ENCODE peak calls at places on chromosomes 4 and X, in ten cellular contexts. T is bronchial epithelial cell; J is suprapubic skin; Z is ovary; Y is dorsolateral prefrontal cortex; B is CD4-positive, alpha-beta T cell; H is A673; V is GM12865; L is HL-60; R is lower lobe of right lung. E is an unnamed sample.

GRCh38 chr4:180674629-180675367 is 1568.4 kb upstream of the TENM3 start:
- DNase-seq in J (no peak), T (no peak), H (peak), L (no peak), B (no peak), Y (no peak), V (no peak), R (no peak), Z (no peak), E (no peak)

GRCh38 chr4:24793219-24794005 is 2.0 kb upstream of the SOD3 start:
- DNase-seq in Z (no peak), V (no peak), L (no peak), J (peak), B (no peak), Y (no peak), R (no peak), T (peak), H (no peak), E (no peak)

GRCh38 chrX:134599173-134599914 is 58.9 kb downstream of the PLAC1 start:
- DNase-seq in T (no peak), Y (no peak), H (no peak), R (no peak), J (no peak), L (no peak), V (peak), Z (no peak), B (no peak), E (no peak)

GRCh38 chrX:146921204-146921603 is 106.7 kb upstream of the CXorf51A start:
- DNase-seq in L (no peak), J (no peak), H (no peak), B (no peak), Y (no peak), R (no peak), T (no peak), Z (no peak), V (no peak), E (no peak)

GRCh38 chr4:5037553-5038551 is 13.4 kb upstream of the STK32B start:
- DNase-seq in J (no peak), Z (no peak), V (no peak), Y (no peak), L (no peak), T (peak), B (no peak), H (peak), R (no peak), E (no peak)

GRCh38 chrX:110021180-110022022 is 18.5 kb downstream of the TMEM164 start:
- DNase-seq in H (no peak), T (no peak), B (no peak), V (no peak), L (no peak), J (no peak), R (no peak), Z (peak), Y (no peak), E (no peak)

GRCh38 chr4:27616166-27616565 is 755.5 kb downstream of the STIM2 start:
- DNase-seq in J (no peak), Z (no peak), L (no peak), H (no peak), R (no peak), V (no peak), T (no peak), B (no peak), Y (no peak), E (no peak)

GRCh38 chr4:127601029-127601428 is 31.7 kb upstream of the INTU start:
- DNase-seq in Z (no peak), Y (no peak), B (no peak), R (no peak), L (no peak), H (no peak), V (no peak), J (no peak), T (peak), E (no peak)

GRCh38 chr4:1258457-1258856 is 9.5 kb upstream of the CTBP1 start:
- DNase-seq in T (no peak), B (no peak), Z (no peak), H (no peak), R (no peak), L (no peak), V (no peak), Y (no peak), J (no peak), E (no peak)

GRCh38 chr4:1261107-1261928 is 12.4 kb upstream of the CTBP1 start:
- DNase-seq in R (no peak), L (no peak), Z (no peak), H (no peak), Y (no peak), T (no peak), B (no peak), J (no peak), V (no peak), E (no peak)

GRCh38 chr4:1260418-1261106 is 11.6 kb upstream of the CTBP1 start:
- DNase-seq in T (no peak), H (no peak), J (no peak), L (no peak), B (no peak), V (no peak), Z (no peak), R (no peak), Y (no peak), E (no peak)

GRCh38 chr4:1255699-1256098 is 6.8 kb upstream of the CTBP1 start:
- DNase-seq in R (no peak), Z (no peak), B (no peak), L (no peak), V (no peak), T (no peak), H (no peak), Y (no peak), J (no peak), E (no peak)

DNA sequence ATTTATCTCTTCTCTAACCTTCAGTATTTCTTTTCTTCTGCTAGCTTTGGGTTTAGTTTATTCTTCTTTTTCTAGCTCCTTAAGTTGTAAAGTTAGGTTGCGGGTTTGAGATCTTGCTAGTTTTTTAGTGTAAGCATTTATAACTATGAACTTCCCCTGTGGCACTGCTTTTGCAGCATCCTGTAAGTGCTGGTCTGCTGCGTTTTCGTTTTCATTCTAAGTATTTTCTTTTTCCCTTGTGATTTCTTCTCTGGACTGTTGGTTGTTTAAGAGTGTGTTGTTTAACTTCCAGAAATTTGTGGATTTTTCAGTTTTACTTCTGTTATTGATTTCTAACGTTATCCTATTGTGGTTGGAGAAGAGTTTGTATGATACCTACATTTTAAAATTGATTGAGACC is 11.0 kb upstream of the CTBP1 start:
- DNase-seq in B (no peak), T (no peak), R (no peak), Y (no peak), Z (no peak), V (peak), J (no peak), H (no peak), L (no peak), E (no peak)
- TF ChIP-seq CTCF in B (no peak), T (no peak), R (no peak), Y (no peak), Z (no peak), V (no peak), J (no peak), H (no peak), L (no peak), E (no peak)

GRCh38 chr4:110200673-110201072 is 2.3 kb upstream of the ELOVL6 start:
- DNase-seq in T (no peak), B (no peak), R (no peak), V (no peak), Z (no peak), Y (no peak), J (no peak), L (no peak), H (no peak), E (no peak)

GRCh38 chr4:110198472-110199419 is at the start of gene ELOVL6:
- DNase-seq in T (peak), J (peak), Y (peak), R (peak), L (no peak), H (peak), V (peak), B (peak), Z (peak), E (peak)

GRCh38 chr4:110201502-110201901 is 3.1 kb upstream of the ELOVL6 start:
- DNase-seq in B (no peak), Z (no peak), Y (no peak), J (no peak), V (no peak), L (no peak), T (no peak), R (no peak), H (no peak), E (no peak)

GRCh38 chr4:110197421-110198398 is 705 bp downstream of the ELOVL6 start:
- DNase-seq in H (peak), V (peak), B (peak), Z (peak), R (no peak), T (no peak), J (no peak), L (no peak), Y (peak), E (no peak)

GRCh38 chr4:110202024-110202423 is 3.6 kb upstream of the ELOVL6 start:
- DNase-seq in R (no peak), Z (no peak), T (no peak), H (no peak), L (no peak), V (no peak), Y (no peak), J (no peak), B (no peak), E (no peak)
- TF ChIP-seq CTCF in R (no peak), Z (no peak), T (no peak), H (no peak), L (no peak), V (no peak), Y (no peak), J (no peak), B (no peak), E (no peak)

GRCh38 chrX:49186125-49187027 is at the start of gene PRICKLE3:
- DNase-seq in V (peak), J (peak), Z (peak), B (peak), Y (peak), H (peak), L (no peak), T (peak), R (peak), E (no peak)
- TF ChIP-seq CTCF in V (peak), J (no peak), Z (no peak), B (peak), Y (peak), H (peak), L (no peak), T (peak), R (peak), E (peak)

DNA sequence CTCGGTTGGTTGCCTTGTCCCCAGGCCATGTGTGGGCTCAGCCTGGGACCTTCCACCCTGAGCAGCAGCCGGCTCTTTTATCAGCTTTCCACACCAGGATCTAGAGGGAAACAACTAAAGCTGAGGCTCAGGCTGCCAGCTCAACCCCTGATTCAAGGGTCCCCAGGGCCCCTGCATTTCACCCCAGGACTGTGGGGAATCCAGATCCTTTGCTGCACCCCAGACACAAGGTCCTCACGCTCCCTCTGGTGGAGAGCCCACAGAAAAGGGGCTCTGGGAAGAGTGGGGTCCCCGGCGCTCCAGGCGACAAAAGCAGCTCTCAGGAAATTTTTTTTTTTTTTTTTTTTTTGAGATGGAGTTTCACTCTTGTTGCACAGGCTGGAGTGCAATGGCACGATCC is 64.3 kb downstream of the ZFYVE28 start:
- DNase-seq in J (peak), B (peak), L (no peak), T (no peak), Y (no peak), R (peak), V (no peak), Z (no peak), H (peak), E (peak)
- TF ChIP-seq CTCF in J (no peak), B (peak), L (no peak), T (peak), Y (no peak), R (peak), V (peak), Z (no peak), H (peak), E (peak)

GRCh38 chr4:145180298-145181090 is at the start of gene OTUD4:
- DNase-seq in L (peak), J (peak), Y (peak), H (peak), T (peak), Z (peak), R (peak), B (peak), V (peak), E (peak)
- TF ChIP-seq CTCF in L (no peak), J (no peak), Y (no peak), H (peak), T (peak), Z (no peak), R (peak), B (no peak), V (peak), E (peak)

DNA sequence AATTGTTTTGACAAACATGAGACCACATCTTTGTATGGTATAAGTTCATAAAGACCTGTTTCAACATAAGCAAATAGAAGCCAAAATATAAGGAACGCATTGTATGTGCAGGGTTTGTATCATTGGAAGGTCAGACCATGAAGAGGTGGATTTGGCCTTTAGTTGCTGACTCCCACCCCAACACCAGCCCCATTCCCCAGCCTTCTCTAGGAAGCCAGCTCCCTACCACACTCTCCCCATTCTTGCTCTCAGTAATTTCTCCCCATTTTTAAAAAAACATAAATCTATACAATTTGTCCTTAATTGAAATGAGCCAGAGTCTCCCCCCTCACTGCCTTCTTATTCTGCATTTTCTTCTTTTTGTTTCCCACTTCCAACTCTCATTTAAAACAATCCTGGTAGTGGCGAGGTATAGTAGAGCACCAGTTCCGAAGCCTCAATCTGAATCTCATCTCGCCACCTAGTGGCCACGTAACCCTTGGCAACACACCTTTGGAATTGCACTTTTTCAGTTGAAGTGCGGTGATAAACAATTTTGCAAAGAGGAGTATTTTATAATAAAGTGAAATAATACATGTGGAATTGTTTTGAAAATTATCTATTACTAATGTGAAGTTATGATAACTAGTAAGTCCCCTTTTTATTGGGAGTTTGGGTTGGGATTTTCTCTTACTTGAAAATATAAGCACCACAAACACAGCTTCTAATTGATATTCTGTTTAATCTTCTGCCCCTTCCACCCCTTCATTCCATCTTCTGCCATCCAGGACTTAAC is 126.6 kb downstream of the ASB9 start:
- DNase-seq in T (peak), V (peak), J (no peak), H (peak), B (peak), Z (no peak), R (peak), L (no peak), Y (peak), E (no peak)
- TF ChIP-seq CTCF in T (peak), V (peak), J (peak), H (peak), B (peak), Z (peak), R (peak), L (peak), Y (peak), E (peak)

GRCh38 chr4:165345663-165346417 is 18.4 kb downstream of the MSMO1 start:
- DNase-seq in L (no peak), H (no peak), B (no peak), J (no peak), T (no peak), Z (no peak), V (peak), R (no peak), Y (no peak), E (no peak)
- TF ChIP-seq CTCF in L (no peak), H (peak), B (no peak), J (no peak), T (no peak), Z (no peak), V (peak), R (no peak), Y (no peak), E (no peak)

GRCh38 chr4:10529256-10529890 is 72.1 kb upstream of the ZNF518B start:
- DNase-seq in L (no peak), T (peak), V (no peak), B (no peak), H (no peak), Y (no peak), R (no peak), J (no peak), Z (no peak), E (no peak)
- TF ChIP-seq CTCF in L (no peak), T (no peak), V (no peak), B (no peak), H (no peak), Y (no peak), R (no peak), J (no peak), Z (no peak), E (no peak)

GRCh38 chrX:15864629-15865028 is 10.0 kb upstream of the AP1S2 start:
- DNase-seq in T (peak), J (no peak), Z (no peak), B (no peak), L (no peak), R (no peak), V (no peak), Y (no peak), H (no peak), E (no peak)
- TF ChIP-seq CTCF in T (no peak), J (no peak), Z (no peak), B (no peak), L (no peak), R (no peak), V (no peak), Y (no peak), H (no peak), E (no peak)